ENCODE peak calls at places on chromosomes 5 and 9, in six cellular contexts. One of them, this sample, is unnamed.

GRCh38 chr5:14223372-14223771 is 80.2 kb downstream of the TRIO start:
- DNase-seq in IMR-90: no peak
- DNase-seq in activated CD8-positive, alpha-beta T cell treated with anti-CD3 and anti-CD28 coated beads for 36 hours: peak; percentile 53
- DNase-seq in suprapubic skin: no peak
- DNase-seq in WERI-Rb-1: peak; percentile 71
- DNase-seq in lower leg skin: no peak
- DNase-seq in this sample: no peak

GRCh38 chr9:17520264-17521058 is 58.4 kb upstream of the SH3GL2 start:
- DNase-seq in IMR-90: no peak
- DNase-seq in activated CD8-positive, alpha-beta T cell treated with anti-CD3 and anti-CD28 coated beads for 36 hours: no peak
- DNase-seq in suprapubic skin: no peak
- DNase-seq in WERI-Rb-1: peak; percentile 48
- DNase-seq in lower leg skin: no peak
- DNase-seq in this sample: no peak

GRCh38 chr9:33787839-33788238 is 7.5 kb upstream of the PRSS3 start:
- DNase-seq in IMR-90: no peak
- DNase-seq in activated CD8-positive, alpha-beta T cell treated with anti-CD3 and anti-CD28 coated beads for 36 hours: no peak
- DNase-seq in suprapubic skin: no peak
- DNase-seq in WERI-Rb-1: no peak
- DNase-seq in lower leg skin: no peak
- DNase-seq in this sample: no peak

GRCh38 chr5:124088289-124089064 is 576.5 kb downstream of the CSNK1G3 start:
- DNase-seq in IMR-90: no peak
- DNase-seq in activated CD8-positive, alpha-beta T cell treated with anti-CD3 and anti-CD28 coated beads for 36 hours: no peak
- DNase-seq in suprapubic skin: no peak
- DNase-seq in WERI-Rb-1: no peak
- DNase-seq in lower leg skin: no peak
- DNase-seq in this sample: no peak

GRCh38 chr5:89445106-89445745 is 562.2 kb upstream of the MEF2C start:
- DNase-seq in IMR-90: no peak
- DNase-seq in activated CD8-positive, alpha-beta T cell treated with anti-CD3 and anti-CD28 coated beads for 36 hours: no peak
- DNase-seq in suprapubic skin: no peak
- DNase-seq in WERI-Rb-1: no peak
- DNase-seq in lower leg skin: no peak
- DNase-seq in this sample: no peak

GRCh38 chr5:79464695-79465332 is 49.1 kb downstream of the HOMER1 start:
- DNase-seq in IMR-90: peak; percentile 53
- DNase-seq in activated CD8-positive, alpha-beta T cell treated with anti-CD3 and anti-CD28 coated beads for 36 hours: no peak
- DNase-seq in suprapubic skin: no peak
- DNase-seq in WERI-Rb-1: no peak
- DNase-seq in lower leg skin: no peak
- DNase-seq in this sample: no peak

GRCh38 chr5:138754699-138755057 is 1.5 kb downstream of the CTNNA1 start:
- DNase-seq in IMR-90: no peak
- DNase-seq in activated CD8-positive, alpha-beta T cell treated with anti-CD3 and anti-CD28 coated beads for 36 hours: no peak
- DNase-seq in suprapubic skin: peak; percentile 73
- DNase-seq in WERI-Rb-1: no peak
- DNase-seq in lower leg skin: no peak
- DNase-seq in this sample: no peak

GRCh38 chr9:33159760-33160127 is 7.4 kb downstream of the B4GALT1 start:
- DNase-seq in IMR-90: peak; percentile 92
- DNase-seq in activated CD8-positive, alpha-beta T cell treated with anti-CD3 and anti-CD28 coated beads for 36 hours: peak; percentile 85
- DNase-seq in suprapubic skin: no peak
- DNase-seq in WERI-Rb-1: no peak
- DNase-seq in lower leg skin: peak; percentile 71
- DNase-seq in this sample: peak; percentile 72

GRCh38 chr9:121253162-121253561 is 14.8 kb upstream of the GSN start:
- DNase-seq in IMR-90: no peak
- DNase-seq in activated CD8-positive, alpha-beta T cell treated with anti-CD3 and anti-CD28 coated beads for 36 hours: no peak
- DNase-seq in suprapubic skin: no peak
- DNase-seq in WERI-Rb-1: no peak
- DNase-seq in lower leg skin: no peak
- DNase-seq in this sample: no peak

GRCh38 chr9:116661037-116661954 is 25.8 kb upstream of the TRIM32 start:
- DNase-seq in IMR-90: peak; percentile 84
- DNase-seq in activated CD8-positive, alpha-beta T cell treated with anti-CD3 and anti-CD28 coated beads for 36 hours: peak; percentile 13
- DNase-seq in suprapubic skin: no peak
- DNase-seq in WERI-Rb-1: peak; percentile 34
- DNase-seq in lower leg skin: no peak
- DNase-seq in this sample: no peak

GRCh38 chr5:65481171-65481575 is 547 bp downstream of the ADAMTS6 start:
- DNase-seq in IMR-90: no peak
- DNase-seq in activated CD8-positive, alpha-beta T cell treated with anti-CD3 and anti-CD28 coated beads for 36 hours: no peak
- DNase-seq in suprapubic skin: no peak
- DNase-seq in WERI-Rb-1: no peak
- DNase-seq in lower leg skin: no peak
- DNase-seq in this sample: no peak

GRCh38 chr5:151319334-151319733 is 15.8 kb upstream of the SLC36A3 start:
- DNase-seq in IMR-90: peak; percentile 2
- DNase-seq in activated CD8-positive, alpha-beta T cell treated with anti-CD3 and anti-CD28 coated beads for 36 hours: no peak
- DNase-seq in suprapubic skin: no peak
- DNase-seq in WERI-Rb-1: peak; percentile 13
- DNase-seq in lower leg skin: no peak
- DNase-seq in this sample: no peak

GRCh38 chr9:83937861-83938455 is 16.7 kb upstream of the KIF27 start:
- DNase-seq in IMR-90: peak; percentile 62
- DNase-seq in activated CD8-positive, alpha-beta T cell treated with anti-CD3 and anti-CD28 coated beads for 36 hours: peak; percentile 25
- DNase-seq in suprapubic skin: no peak
- DNase-seq in WERI-Rb-1: peak; percentile 27
- DNase-seq in lower leg skin: no peak
- DNase-seq in this sample: no peak

GRCh38 chr5:176653401-176653800 is 6.1 kb downstream of the TSPAN17 start:
- DNase-seq in IMR-90: peak; percentile 68
- DNase-seq in activated CD8-positive, alpha-beta T cell treated with anti-CD3 and anti-CD28 coated beads for 36 hours: peak; percentile 93
- DNase-seq in suprapubic skin: no peak
- DNase-seq in WERI-Rb-1: no peak
- DNase-seq in lower leg skin: no peak
- DNase-seq in this sample: no peak

GRCh38 chr9:75962186-75963036 is 71.9 kb downstream of the PCSK5 start:
- DNase-seq in IMR-90: no peak
- DNase-seq in activated CD8-positive, alpha-beta T cell treated with anti-CD3 and anti-CD28 coated beads for 36 hours: peak; percentile 5
- DNase-seq in suprapubic skin: no peak
- DNase-seq in WERI-Rb-1: no peak
- DNase-seq in lower leg skin: no peak
- DNase-seq in this sample: no peak

GRCh38 chr5:104951829-104952228 is 1389.2 kb upstream of the NUDT12 start:
- DNase-seq in IMR-90: no peak
- DNase-seq in activated CD8-positive, alpha-beta T cell treated with anti-CD3 and anti-CD28 coated beads for 36 hours: no peak
- DNase-seq in suprapubic skin: no peak
- DNase-seq in WERI-Rb-1: peak; percentile 88
- DNase-seq in lower leg skin: no peak
- DNase-seq in this sample: no peak

GRCh38 chr9:82206490-82206889 is 217.9 kb downstream of the SPATA31D1 start:
- DNase-seq in IMR-90: no peak
- DNase-seq in activated CD8-positive, alpha-beta T cell treated with anti-CD3 and anti-CD28 coated beads for 36 hours: no peak
- DNase-seq in suprapubic skin: no peak
- DNase-seq in WERI-Rb-1: no peak
- DNase-seq in lower leg skin: no peak
- DNase-seq in this sample: no peak

GRCh38 chr5:132840896-132841818 is 10.7 kb upstream of the SHROOM1 start:
- DNase-seq in IMR-90: peak; percentile 34
- DNase-seq in activated CD8-positive, alpha-beta T cell treated with anti-CD3 and anti-CD28 coated beads for 36 hours: no peak
- DNase-seq in suprapubic skin: no peak
- DNase-seq in WERI-Rb-1: no peak
- DNase-seq in lower leg skin: no peak
- DNase-seq in this sample: no peak

GRCh38 chr5:142954455-142954854 is 184.3 kb downstream of the ARHGAP26 start:
- DNase-seq in IMR-90: no peak
- DNase-seq in activated CD8-positive, alpha-beta T cell treated with anti-CD3 and anti-CD28 coated beads for 36 hours: no peak
- DNase-seq in suprapubic skin: no peak
- DNase-seq in WERI-Rb-1: no peak
- DNase-seq in lower leg skin: no peak
- DNase-seq in this sample: no peak

GRCh38 chr5:89337-90286 is 2.4 kb upstream of the PLEKHG4B start:
- DNase-seq in IMR-90: no peak
- DNase-seq in activated CD8-positive, alpha-beta T cell treated with anti-CD3 and anti-CD28 coated beads for 36 hours: no peak
- DNase-seq in suprapubic skin: no peak
- DNase-seq in WERI-Rb-1: no peak
- DNase-seq in lower leg skin: no peak
- DNase-seq in this sample: no peak

GRCh38 chr5:11595045-11595444 is 309.2 kb downstream of the CTNND2 start:
- DNase-seq in IMR-90: no peak
- DNase-seq in activated CD8-positive, alpha-beta T cell treated with anti-CD3 and anti-CD28 coated beads for 36 hours: no peak
- DNase-seq in suprapubic skin: no peak
- DNase-seq in WERI-Rb-1: no peak
- DNase-seq in lower leg skin: no peak
- DNase-seq in this sample: no peak

GRCh38 chr9:86591472-86591871 is 237.3 kb upstream of the TUT7 start:
- DNase-seq in IMR-90: no peak
- DNase-seq in activated CD8-positive, alpha-beta T cell treated with anti-CD3 and anti-CD28 coated beads for 36 hours: no peak
- DNase-seq in suprapubic skin: no peak
- DNase-seq in WERI-Rb-1: no peak
- DNase-seq in lower leg skin: no peak
- DNase-seq in this sample: no peak

GRCh38 chr5:163456029-163456589 is 3.8 kb downstream of the NUDCD2 start:
- DNase-seq in IMR-90: no peak
- DNase-seq in activated CD8-positive, alpha-beta T cell treated with anti-CD3 and anti-CD28 coated beads for 36 hours: no peak
- DNase-seq in suprapubic skin: no peak
- DNase-seq in WERI-Rb-1: no peak
- DNase-seq in lower leg skin: no peak
- DNase-seq in this sample: no peak

GRCh38 chr5:5293029-5293428 is 129.4 kb upstream of the ICE1 start:
- DNase-seq in IMR-90: no peak
- DNase-seq in activated CD8-positive, alpha-beta T cell treated with anti-CD3 and anti-CD28 coated beads for 36 hours: no peak
- DNase-seq in suprapubic skin: no peak
- DNase-seq in WERI-Rb-1: no peak
- DNase-seq in lower leg skin: no peak
- DNase-seq in this sample: no peak

GRCh38 chr5:61414806-61415205 is 82.7 kb downstream of the ZSWIM6 start:
- DNase-seq in IMR-90: no peak
- DNase-seq in activated CD8-positive, alpha-beta T cell treated with anti-CD3 and anti-CD28 coated beads for 36 hours: no peak
- DNase-seq in suprapubic skin: no peak
- DNase-seq in WERI-Rb-1: no peak
- DNase-seq in lower leg skin: no peak
- DNase-seq in this sample: no peak
- TF ChIP-seq CTCF in IMR-90: no peak
- TF ChIP-seq CTCF in activated CD8-positive, alpha-beta T cell treated with anti-CD3 and anti-CD28 coated beads for 36 hours: no peak
- TF ChIP-seq CTCF in suprapubic skin: no peak
- TF ChIP-seq CTCF in WERI-Rb-1: no peak
- TF ChIP-seq CTCF in lower leg skin: no peak
- TF ChIP-seq CTCF in this sample: no peak

DNA sequence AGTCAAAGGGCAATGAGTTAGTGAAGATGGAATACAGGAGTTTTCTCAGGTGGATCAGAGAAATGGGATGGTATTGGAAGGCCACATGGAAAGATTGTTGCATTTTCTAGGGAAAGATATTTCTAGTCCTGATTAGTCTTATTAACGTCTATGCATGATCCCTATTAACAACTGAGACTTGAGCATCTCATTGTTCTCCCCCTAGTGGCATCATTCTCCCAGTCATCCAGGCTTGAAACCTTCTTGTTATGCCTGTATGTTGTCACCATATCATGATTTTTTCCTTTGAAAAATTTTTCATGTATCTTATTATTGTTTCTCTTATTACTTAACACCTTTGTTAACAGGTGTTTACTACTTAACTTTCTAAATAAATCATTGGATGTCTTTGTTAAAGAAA is 34.4 kb downstream of the KIF2A start:
- DNase-seq in IMR-90: peak; percentile 16
- DNase-seq in activated CD8-positive, alpha-beta T cell treated with anti-CD3 and anti-CD28 coated beads for 36 hours: peak; percentile 28
- DNase-seq in suprapubic skin: no peak
- DNase-seq in WERI-Rb-1: no peak
- DNase-seq in lower leg skin: no peak
- DNase-seq in this sample: no peak
- TF ChIP-seq CTCF in IMR-90: peak; percentile 24
- TF ChIP-seq CTCF in activated CD8-positive, alpha-beta T cell treated with anti-CD3 and anti-CD28 coated beads for 36 hours: peak; percentile 58
- TF ChIP-seq CTCF in suprapubic skin: no peak
- TF ChIP-seq CTCF in WERI-Rb-1: peak; percentile 54
- TF ChIP-seq CTCF in lower leg skin: no peak
- TF ChIP-seq CTCF in this sample: peak; percentile 10

GRCh38 chr9:126869368-126869767 is 8.9 kb downstream of the ZBTB34 start:
- DNase-seq in IMR-90: peak; percentile 10
- DNase-seq in activated CD8-positive, alpha-beta T cell treated with anti-CD3 and anti-CD28 coated beads for 36 hours: peak; percentile 17
- DNase-seq in suprapubic skin: no peak
- DNase-seq in WERI-Rb-1: no peak
- DNase-seq in lower leg skin: no peak
- DNase-seq in this sample: no peak

GRCh38 chr9:126877418-126877817 is 17.0 kb downstream of the ZBTB34 start:
- DNase-seq in IMR-90: no peak
- DNase-seq in activated CD8-positive, alpha-beta T cell treated with anti-CD3 and anti-CD28 coated beads for 36 hours: peak; percentile 9
- DNase-seq in suprapubic skin: no peak
- DNase-seq in WERI-Rb-1: no peak
- DNase-seq in lower leg skin: no peak
- DNase-seq in this sample: no peak

GRCh38 chr9:126875780-126876510 is 15.5 kb downstream of the ZBTB34 start:
- DNase-seq in IMR-90: no peak
- DNase-seq in activated CD8-positive, alpha-beta T cell treated with anti-CD3 and anti-CD28 coated beads for 36 hours: no peak
- DNase-seq in suprapubic skin: no peak
- DNase-seq in WERI-Rb-1: no peak
- DNase-seq in lower leg skin: no peak
- DNase-seq in this sample: no peak

GRCh38 chr9:126874546-126875314 is 14.3 kb downstream of the ZBTB34 start:
- DNase-seq in IMR-90: peak; percentile 16
- DNase-seq in activated CD8-positive, alpha-beta T cell treated with anti-CD3 and anti-CD28 coated beads for 36 hours: no peak
- DNase-seq in suprapubic skin: no peak
- DNase-seq in WERI-Rb-1: no peak
- DNase-seq in lower leg skin: no peak
- DNase-seq in this sample: no peak

DNA sequence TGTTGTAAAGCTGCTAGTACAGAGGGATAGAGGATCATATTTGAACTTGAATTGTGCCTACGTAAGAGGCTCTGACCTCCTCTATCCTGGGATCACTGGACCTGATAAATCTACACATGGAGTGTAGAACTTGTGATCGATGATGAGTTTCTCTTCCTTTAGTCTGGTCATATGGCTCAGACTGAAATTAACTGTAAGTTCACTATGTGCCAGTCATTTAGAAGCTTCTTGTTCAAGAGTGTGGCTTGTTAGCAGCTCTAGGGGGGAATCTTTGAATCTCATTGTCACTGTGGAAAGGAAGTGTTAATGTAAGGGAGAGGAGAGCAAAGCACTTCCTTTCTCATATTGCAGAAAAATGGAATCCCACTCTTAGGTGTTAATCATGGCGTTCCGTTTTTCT is 12.1 kb downstream of the ZBTB34 start:
- DNase-seq in IMR-90: no peak
- DNase-seq in activated CD8-positive, alpha-beta T cell treated with anti-CD3 and anti-CD28 coated beads for 36 hours: no peak
- DNase-seq in suprapubic skin: no peak
- DNase-seq in WERI-Rb-1: no peak
- DNase-seq in lower leg skin: no peak
- DNase-seq in this sample: no peak
- TF ChIP-seq CTCF in IMR-90: no peak
- TF ChIP-seq CTCF in activated CD8-positive, alpha-beta T cell treated with anti-CD3 and anti-CD28 coated beads for 36 hours: no peak
- TF ChIP-seq CTCF in suprapubic skin: no peak
- TF ChIP-seq CTCF in WERI-Rb-1: no peak
- TF ChIP-seq CTCF in lower leg skin: no peak
- TF ChIP-seq CTCF in this sample: no peak

DNA sequence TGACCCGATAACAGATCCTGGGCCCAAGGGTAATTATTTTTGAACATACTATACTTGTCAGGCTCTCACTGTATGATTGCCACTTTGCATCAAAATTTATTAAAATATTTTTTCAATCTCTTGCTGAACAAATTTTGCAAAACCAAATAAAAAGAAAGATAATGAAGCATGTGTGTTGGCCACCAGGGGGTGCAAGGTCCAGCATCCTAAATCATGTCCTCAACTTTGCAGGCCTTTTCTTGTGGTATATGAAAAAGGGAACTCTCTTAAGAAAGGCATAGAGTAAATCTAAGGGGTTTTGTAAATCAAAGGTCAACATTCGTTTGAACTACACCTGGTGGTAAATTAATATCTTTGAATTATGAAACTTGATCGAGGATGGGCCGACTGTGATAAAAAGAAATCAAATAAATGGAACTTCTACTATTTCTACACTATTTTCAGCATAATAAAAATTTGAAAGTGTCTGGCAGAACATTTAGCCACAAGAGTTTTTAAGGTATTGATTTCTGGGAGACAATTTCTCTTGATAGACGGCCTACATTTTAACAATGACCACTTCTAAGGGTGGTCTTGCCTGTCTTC is 676.5 kb downstream of the DMRTA1 start:
- DNase-seq in IMR-90: peak; percentile 27
- DNase-seq in activated CD8-positive, alpha-beta T cell treated with anti-CD3 and anti-CD28 coated beads for 36 hours: peak; percentile 13
- DNase-seq in suprapubic skin: no peak
- DNase-seq in WERI-Rb-1: peak; percentile 29
- DNase-seq in lower leg skin: no peak
- DNase-seq in this sample: no peak
- TF ChIP-seq CTCF in IMR-90: peak; percentile 55
- TF ChIP-seq CTCF in activated CD8-positive, alpha-beta T cell treated with anti-CD3 and anti-CD28 coated beads for 36 hours: peak; percentile 23
- TF ChIP-seq CTCF in suprapubic skin: peak; percentile 24
- TF ChIP-seq CTCF in WERI-Rb-1: peak; percentile 57
- TF ChIP-seq CTCF in lower leg skin: no peak
- TF ChIP-seq CTCF in this sample: peak; percentile 84